ENCODE peak calls at places on chromosomes 3 and 15, in seven cellular contexts. T is GM13977, J is GDM1, F is cardiac muscle cell, G is AG08396, D is HEK293T, C is hypothalamus. W is an unnamed sample.

GRCh38 chr15:82098674-82099073 is 52.9 kb upstream of the MEX3B start:
- DNase-seq in T (no peak), J (no peak), F (no peak), G (no peak), D (no peak), C (no peak), W (no peak)

GRCh38 chr15:75727851-75728715 is 15.4 kb upstream of the CSPG4 start:
- DNase-seq in T (no peak), J (peak), F (peak), G (peak), D (peak), C (no peak), W (peak)

GRCh38 chr3:147356909-147357733 is 49.2 kb downstream of the ZIC4 start:
- DNase-seq in T (no peak), J (no peak), F (no peak), G (no peak), D (no peak), C (no peak), W (no peak)

GRCh38 chr3:55226696-55227095 is 260.4 kb downstream of the WNT5A start:
- DNase-seq in T (no peak), J (no peak), F (no peak), G (no peak), D (no peak), C (no peak), W (no peak)

GRCh38 chr15:50906954-50907865 is 1.3 kb upstream of the AP4E1 start:
- DNase-seq in T (peak), J (no peak), F (no peak), G (no peak), D (no peak), C (no peak), W (no peak)

GRCh38 chr3:184741259-184741556 is 29.3 kb upstream of the MAGEF1 start:
- DNase-seq in T (no peak), J (no peak), F (no peak), G (no peak), D (no peak), C (no peak), W (no peak)

GRCh38 chr15:43954181-43954621 is 127.4 kb downstream of the WDR76 start:
- DNase-seq in T (no peak), J (no peak), F (no peak), G (no peak), D (no peak), C (no peak), W (no peak)

GRCh38 chr15:50192164-50192563 is 10.2 kb downstream of the SLC27A2 start:
- DNase-seq in T (no peak), J (no peak), F (no peak), G (no peak), D (no peak), C (no peak), W (no peak)

GRCh38 chr15:70964686-70965085 is 72.1 kb downstream of the LRRC49 start:
- DNase-seq in T (no peak), J (no peak), F (no peak), G (no peak), D (no peak), C (no peak), W (no peak)

GRCh38 chr3:151871639-151872468 is 1.6 kb upstream of the SUCNR1 start:
- DNase-seq in T (peak), J (peak), F (peak), G (no peak), D (no peak), C (no peak), W (no peak)

GRCh38 chr3:71928215-71928614 is 143.3 kb upstream of the PROK2 start:
- DNase-seq in T (no peak), J (no peak), F (no peak), G (no peak), D (no peak), C (no peak), W (no peak)

GRCh38 chr3:61927332-61927731 is 366.0 kb downstream of the PTPRG start:
- DNase-seq in T (no peak), J (no peak), F (peak), G (peak), D (no peak), C (peak), W (peak)

GRCh38 chr15:69758291-69758771 is 305.7 kb downstream of the RPLP1 start:
- DNase-seq in T (no peak), J (no peak), F (peak), G (no peak), D (no peak), C (no peak), W (no peak)

GRCh38 chr15:53128652-53129051 is 338.5 kb upstream of the ONECUT1 start:
- DNase-seq in T (no peak), J (no peak), F (no peak), G (no peak), D (no peak), C (no peak), W (no peak)

GRCh38 chr3:138367912-138368311 is 19.5 kb downstream of the MRAS start:
- DNase-seq in T (no peak), J (no peak), F (peak), G (peak), D (no peak), C (peak), W (no peak)

GRCh38 chr15:62052714-62053113 is 7.5 kb downstream of the VPS13C start:
- DNase-seq in T (no peak), J (no peak), F (no peak), G (no peak), D (no peak), C (no peak), W (no peak)

GRCh38 chr15:63597821-63598220 is 634 bp downstream of the FBXL22 start:
- DNase-seq in T (no peak), J (no peak), F (no peak), G (no peak), D (no peak), C (no peak), W (no peak)

GRCh38 chr3:108221403-108221802 is 821 bp downstream of the IFT57 start:
- DNase-seq in T (no peak), J (no peak), F (peak), G (no peak), D (no peak), C (no peak), W (no peak)

GRCh38 chr3:109927161-109927560 is 589.8 kb upstream of the DPPA4 start:
- DNase-seq in T (no peak), J (no peak), F (peak), G (peak), D (no peak), C (no peak), W (peak)

GRCh38 chr3:72482589-72483249 is 365.5 kb downstream of the SHQ1 start:
- DNase-seq in T (peak), J (peak), F (peak), G (peak), D (peak), C (no peak), W (peak)

GRCh38 chr3:187726564-187726963 is 18.7 kb downstream of the BCL6 start:
- DNase-seq in T (no peak), J (no peak), F (no peak), G (no peak), D (no peak), C (no peak), W (no peak)

GRCh38 chr15:26628879-26629529 is 143.9 kb downstream of the GABRB3 start:
- DNase-seq in T (no peak), J (no peak), F (peak), G (peak), D (peak), C (no peak), W (no peak)

GRCh38 chr15:90845201-90845949 is 23.0 kb upstream of the FURIN start:
- DNase-seq in T (peak), J (peak), F (peak), G (peak), D (no peak), C (no peak), W (peak)

GRCh38 chr3:196513697-196514349 is 1.3 kb downstream of the SMCO1 start:
- DNase-seq in T (no peak), J (no peak), F (peak), G (peak), D (no peak), C (no peak), W (no peak)

GRCh38 chr3:77917225-77917624 is 877.3 kb downstream of the ROBO2 start:
- DNase-seq in T (no peak), J (no peak), F (no peak), G (no peak), D (no peak), C (no peak), W (no peak)

GRCh38 chr15:96122077-96123027 is 208.1 kb upstream of the NR2F2 start:
- DNase-seq in T (no peak), J (no peak), F (no peak), G (no peak), D (no peak), C (no peak), W (no peak)

GRCh38 chr3:133792171-133792763 is 13.3 kb upstream of the SRPRB start:
- DNase-seq in T (no peak), J (no peak), F (peak), G (no peak), D (no peak), C (no peak), W (peak)

GRCh38 chr3:153165211-153165815 is 3.3 kb downstream of the RAP2B start:
- DNase-seq in T (no peak), J (peak), F (peak), G (no peak), D (no peak), C (no peak), W (no peak)

GRCh38 chr15:48250640-48251076 is 44.6 kb downstream of the SLC12A1 start:
- DNase-seq in T (peak), J (peak), F (peak), G (peak), D (peak), C (no peak), W (peak)

GRCh38 chr3:193788189-193788946 is 195.4 kb downstream of the OPA1 start:
- DNase-seq in T (peak), J (peak), F (peak), G (peak), D (peak), C (peak), W (peak)

GRCh38 chr3:179528786-179529185 is 33.9 kb upstream of the ACTL6A start:
- DNase-seq in T (no peak), J (no peak), F (no peak), G (peak), D (no peak), C (no peak), W (no peak)

GRCh38 chr3:13881536-13882410 is 1.9 kb upstream of the WNT7A start:
- DNase-seq in T (no peak), J (no peak), F (no peak), G (no peak), D (no peak), C (no peak), W (no peak)

GRCh38 chr3:9157651-9158383 is 91.6 kb downstream of the SRGAP3 start:
- DNase-seq in T (no peak), J (no peak), F (no peak), G (no peak), D (no peak), C (no peak), W (no peak)

GRCh38 chr3:163924600-163924999 is 1153.7 kb downstream of the SI start:
- DNase-seq in T (no peak), J (no peak), F (no peak), G (no peak), D (no peak), C (no peak), W (no peak)

GRCh38 chr15:60255390-60255789 is 142.4 kb downstream of the ANXA2 start:
- DNase-seq in T (peak), J (no peak), F (no peak), G (no peak), D (no peak), C (no peak), W (no peak)